ENCODE peak calls at places on chromosomes 4 and X, in four cellular contexts. One of them, this sample, is unnamed.

GRCh38 chr4:80173387-80173786 is 23.9 kb upstream of the PRDM8 start:
- DNase-seq in right atrium auricular region: no peak
- DNase-seq in IMR-90: peak; percentile 88
- DNase-seq in CD4-positive, alpha-beta T cell: peak; percentile 50
- DNase-seq in this sample: no peak

GRCh38 chr4:81562093-81562492 is 90.4 kb upstream of the RASGEF1B start:
- DNase-seq in IMR-90: no peak
- DNase-seq in right atrium auricular region: no peak
- DNase-seq in CD4-positive, alpha-beta T cell: no peak
- DNase-seq in this sample: no peak

GRCh38 chr4:15489551-15489950 is 19.9 kb downstream of the CC2D2A start:
- DNase-seq in right atrium auricular region: no peak
- DNase-seq in CD4-positive, alpha-beta T cell: no peak
- DNase-seq in IMR-90: peak; percentile 4
- DNase-seq in this sample: no peak

GRCh38 chr4:52840531-52841350 is 21.4 kb upstream of the RASL11B start:
- DNase-seq in IMR-90: no peak
- DNase-seq in right atrium auricular region: peak; percentile 1
- DNase-seq in CD4-positive, alpha-beta T cell: no peak
- DNase-seq in this sample: no peak

GRCh38 chr4:167645358-167645757 is 411.1 kb upstream of the SPOCK3 start:
- DNase-seq in right atrium auricular region: no peak
- DNase-seq in CD4-positive, alpha-beta T cell: no peak
- DNase-seq in IMR-90: no peak
- DNase-seq in this sample: no peak

GRCh38 chr4:4704267-4704666 is 155.2 kb upstream of the MSX1 start:
- DNase-seq in right atrium auricular region: no peak
- DNase-seq in CD4-positive, alpha-beta T cell: no peak
- DNase-seq in IMR-90: peak; percentile 41
- DNase-seq in this sample: no peak

GRCh38 chrX:106619797-106620196 is 8.0 kb downstream of the RADX start:
- DNase-seq in CD4-positive, alpha-beta T cell: no peak
- DNase-seq in IMR-90: peak; percentile 11
- DNase-seq in right atrium auricular region: no peak
- DNase-seq in this sample: no peak

GRCh38 chr4:25467843-25468242 is 90.8 kb downstream of the ANAPC4 start:
- DNase-seq in right atrium auricular region: no peak
- DNase-seq in CD4-positive, alpha-beta T cell: no peak
- DNase-seq in IMR-90: no peak
- DNase-seq in this sample: no peak

GRCh38 chrX:67563469-67564448 is 19.9 kb downstream of the AR start:
- DNase-seq in right atrium auricular region: no peak
- DNase-seq in CD4-positive, alpha-beta T cell: no peak
- DNase-seq in IMR-90: peak; percentile 52
- DNase-seq in this sample: no peak

GRCh38 chrX:31508338-31508737 is 436.5 kb upstream of the FTHL17 start:
- DNase-seq in CD4-positive, alpha-beta T cell: no peak
- DNase-seq in right atrium auricular region: no peak
- DNase-seq in IMR-90: peak; percentile 60
- DNase-seq in this sample: no peak

GRCh38 chr4:6343950-6344408 is 74.3 kb downstream of the WFS1 start:
- DNase-seq in IMR-90: peak; percentile 80
- DNase-seq in CD4-positive, alpha-beta T cell: no peak
- DNase-seq in right atrium auricular region: no peak
- DNase-seq in this sample: no peak

GRCh38 chrX:40687169-40687568 is 39.8 kb upstream of the CXorf38 start:
- DNase-seq in IMR-90: no peak
- DNase-seq in CD4-positive, alpha-beta T cell: no peak
- DNase-seq in right atrium auricular region: no peak
- DNase-seq in this sample: no peak

GRCh38 chrX:74458738-74459137 is 37.4 kb downstream of the SLC16A2 start:
- DNase-seq in CD4-positive, alpha-beta T cell: no peak
- DNase-seq in right atrium auricular region: no peak
- DNase-seq in IMR-90: peak; percentile 77
- DNase-seq in this sample: no peak

GRCh38 chrX:134194915-134195314 is 42.1 kb upstream of the CCDC160 start:
- DNase-seq in CD4-positive, alpha-beta T cell: no peak
- DNase-seq in right atrium auricular region: no peak
- DNase-seq in IMR-90: no peak
- DNase-seq in this sample: no peak

GRCh38 chrX:23390979-23391378 is 56.3 kb downstream of the PTCHD1 start:
- DNase-seq in right atrium auricular region: no peak
- DNase-seq in IMR-90: no peak
- DNase-seq in CD4-positive, alpha-beta T cell: no peak
- DNase-seq in this sample: no peak

GRCh38 chr4:10002278-10002677 is 19.0 kb downstream of the SLC2A9 start:
- DNase-seq in right atrium auricular region: no peak
- DNase-seq in CD4-positive, alpha-beta T cell: no peak
- DNase-seq in IMR-90: no peak
- DNase-seq in this sample: no peak

GRCh38 chrX:56763556-56764152 is 34.6 kb downstream of the NBDY start:
- DNase-seq in CD4-positive, alpha-beta T cell: peak; percentile 76
- DNase-seq in right atrium auricular region: peak; percentile 83
- DNase-seq in IMR-90: peak; percentile 75
- DNase-seq in this sample: no peak

GRCh38 chr4:48490012-48490679 is at the start of gene ZAR1:
- DNase-seq in right atrium auricular region: no peak
- DNase-seq in IMR-90: no peak
- DNase-seq in CD4-positive, alpha-beta T cell: no peak
- DNase-seq in this sample: no peak

GRCh38 chrX:118528089-118528753 is 32.6 kb downstream of the DOCK11 start:
- DNase-seq in IMR-90: no peak
- DNase-seq in CD4-positive, alpha-beta T cell: peak; percentile 20
- DNase-seq in right atrium auricular region: no peak
- DNase-seq in this sample: no peak

GRCh38 chrX:38275615-38276014 is 51.7 kb downstream of the RPGR start:
- DNase-seq in right atrium auricular region: no peak
- DNase-seq in CD4-positive, alpha-beta T cell: no peak
- DNase-seq in IMR-90: peak; percentile 93
- DNase-seq in this sample: no peak

GRCh38 chr4:152180369-152180768 is 355.5 kb downstream of the FBXW7 start:
- DNase-seq in CD4-positive, alpha-beta T cell: no peak
- DNase-seq in IMR-90: no peak
- DNase-seq in right atrium auricular region: no peak
- DNase-seq in this sample: no peak

DNA sequence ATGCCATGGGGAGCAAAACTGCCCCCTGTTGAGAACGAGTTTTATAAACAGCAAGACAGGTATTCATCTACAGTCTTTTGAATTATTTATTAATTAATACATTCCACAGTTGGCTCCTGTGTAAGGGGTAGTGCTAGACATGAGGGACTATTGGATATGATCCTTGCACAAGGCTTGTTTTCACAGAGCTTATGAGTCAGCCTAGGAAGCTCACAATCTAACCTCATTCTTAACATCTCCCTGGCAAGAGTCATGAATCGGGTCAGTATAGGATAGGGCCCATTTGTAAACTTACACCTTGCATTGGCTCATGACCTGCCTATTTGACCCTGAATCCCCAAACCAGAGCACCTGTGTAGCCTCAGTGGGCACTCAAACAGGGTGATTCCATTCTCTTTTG is 209.1 kb upstream of the HCCS start:
- DNase-seq in right atrium auricular region: no peak
- DNase-seq in CD4-positive, alpha-beta T cell: no peak
- DNase-seq in IMR-90: peak; percentile 65
- DNase-seq in this sample: no peak
- H3K27ac ChIP-seq in right atrium auricular region: no peak overlapping the region
- H3K27ac ChIP-seq in CD4-positive, alpha-beta T cell: no peak overlapping the region
- H3K27ac ChIP-seq in IMR-90: no peak overlapping the region
- H3K27ac ChIP-seq in this sample: no peak overlapping the region

GRCh38 chr4:139962130-139962684 is 191.8 kb downstream of the MAML3 start:
- DNase-seq in CD4-positive, alpha-beta T cell: no peak
- DNase-seq in IMR-90: no peak
- DNase-seq in right atrium auricular region: no peak
- DNase-seq in this sample: no peak
- H3K27ac ChIP-seq in CD4-positive, alpha-beta T cell: no peak overlapping the region
- H3K27ac ChIP-seq in IMR-90: no peak overlapping the region
- H3K27ac ChIP-seq in right atrium auricular region: no peak overlapping the region
- H3K27ac ChIP-seq in this sample: no peak overlapping the region

GRCh38 chr4:45064741-45065140 is 338.4 kb upstream of the GNPDA2 start:
- DNase-seq in IMR-90: no peak
- DNase-seq in CD4-positive, alpha-beta T cell: no peak
- DNase-seq in right atrium auricular region: no peak
- DNase-seq in this sample: no peak

GRCh38 chr4:45063166-45063565 is 336.8 kb upstream of the GNPDA2 start:
- DNase-seq in IMR-90: no peak
- DNase-seq in CD4-positive, alpha-beta T cell: no peak
- DNase-seq in right atrium auricular region: no peak
- DNase-seq in this sample: no peak

GRCh38 chr4:45063701-45064100 is 337.3 kb upstream of the GNPDA2 start:
- DNase-seq in CD4-positive, alpha-beta T cell: no peak
- DNase-seq in IMR-90: no peak
- DNase-seq in right atrium auricular region: no peak
- DNase-seq in this sample: no peak
- H3K27ac ChIP-seq in CD4-positive, alpha-beta T cell: no peak overlapping the region
- H3K27ac ChIP-seq in IMR-90: no peak overlapping the region
- H3K27ac ChIP-seq in right atrium auricular region: no peak overlapping the region
- H3K27ac ChIP-seq in this sample: no peak overlapping the region

DNA sequence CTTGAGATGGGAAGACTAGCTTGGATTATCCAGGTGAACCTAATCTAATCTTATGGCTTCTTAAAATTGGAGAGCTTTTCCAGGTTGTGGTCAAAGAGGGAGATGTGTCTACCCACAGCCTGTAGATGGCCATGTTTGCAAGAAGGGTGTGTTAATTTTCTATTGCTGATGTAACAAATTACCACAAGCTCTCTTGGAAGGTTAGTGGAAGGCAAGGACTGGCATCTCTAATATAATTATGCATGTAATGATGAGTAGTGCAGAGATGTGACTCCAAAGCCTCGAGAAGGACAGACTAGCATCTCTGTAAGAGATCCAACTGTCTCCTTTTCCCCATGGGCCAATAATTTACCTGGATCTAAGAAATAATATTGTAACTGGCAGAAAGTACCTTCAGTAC is 3.2 kb upstream of the ADH1B start:
- DNase-seq in IMR-90: no peak
- DNase-seq in right atrium auricular region: no peak
- DNase-seq in CD4-positive, alpha-beta T cell: no peak
- DNase-seq in this sample: no peak
- H3K27ac ChIP-seq in IMR-90: peak overlapping the region; percentile 93
- H3K27ac ChIP-seq in right atrium auricular region: peak overlapping the region; percentile 83
- H3K27ac ChIP-seq in CD4-positive, alpha-beta T cell: no peak overlapping the region
- H3K27ac ChIP-seq in this sample: no peak overlapping the region

DNA sequence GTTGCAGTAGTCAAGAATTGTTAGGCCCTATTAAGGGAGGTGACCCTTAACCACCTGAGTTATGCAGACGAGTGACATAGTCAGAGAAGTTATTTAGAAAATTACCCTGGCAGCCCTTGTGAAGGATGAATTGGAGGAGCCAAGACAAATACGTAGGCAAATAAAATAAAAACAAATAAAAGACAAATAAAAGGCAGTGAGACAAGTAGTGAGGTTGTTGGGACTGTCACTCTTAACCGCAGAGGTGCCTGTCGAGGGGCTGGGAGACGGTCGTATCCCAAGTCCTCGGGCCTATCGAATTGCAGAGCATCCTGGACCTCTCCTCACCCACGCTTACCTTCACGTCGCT is 58.0 kb upstream of the ZC4H2 start:
- DNase-seq in CD4-positive, alpha-beta T cell: no peak
- DNase-seq in right atrium auricular region: no peak
- DNase-seq in IMR-90: no peak
- DNase-seq in this sample: no peak
- H3K27ac ChIP-seq in CD4-positive, alpha-beta T cell: peak overlapping the region; percentile 59
- H3K27ac ChIP-seq in right atrium auricular region: peak overlapping the region; percentile 76
- H3K27ac ChIP-seq in IMR-90: peak overlapping the region; percentile 62
- H3K27ac ChIP-seq in this sample: peak overlapping the region; percentile 59

DNA sequence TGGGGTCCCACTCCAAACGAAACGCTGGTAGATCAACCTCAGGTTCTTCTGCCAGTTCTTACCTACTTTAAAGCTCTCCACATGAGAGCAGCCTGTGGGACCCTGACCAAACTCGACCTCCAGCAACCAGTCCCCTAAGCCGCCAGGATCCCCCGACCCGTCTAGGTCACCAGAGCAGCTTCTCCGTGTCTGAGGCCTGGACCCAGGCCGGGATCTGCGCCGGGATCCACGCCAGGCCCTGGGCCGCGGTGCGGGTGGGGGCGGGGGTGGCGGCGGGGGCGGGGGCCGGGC is 1.4 kb downstream of the USP51 start:
- DNase-seq in IMR-90: no peak
- DNase-seq in CD4-positive, alpha-beta T cell: no peak
- DNase-seq in right atrium auricular region: no peak
- DNase-seq in this sample: no peak
- H3K27ac ChIP-seq in IMR-90: peak overlapping the region; percentile 4
- H3K27ac ChIP-seq in CD4-positive, alpha-beta T cell: no peak overlapping the region
- H3K27ac ChIP-seq in right atrium auricular region: peak overlapping the region; percentile 92
- H3K27ac ChIP-seq in this sample: peak overlapping the region; percentile 75